ENCODE peak calls at places on chromosomes 12 and 14, in four cellular contexts. J, O, U and X are unnamed samples.

GRCh38 chr14:31583043-31583442 is 21.8 kb downstream of the NUBPL start:
- DNase-seq in J (no peak), O (no peak), U (no peak), X (no peak)

GRCh38 chr14:74954232-74954946 is 1.0 kb downstream of the PGF start:
- DNase-seq in J (no peak), O (no peak), U (no peak), X (no peak)

GRCh38 chr14:39368261-39368959 is 63.8 kb downstream of the FBXO33 start:
- DNase-seq in J (peak), O (peak), U (peak), X (peak)

GRCh38 chr12:12779529-12779928 is 5.9 kb upstream of the APOLD1 start:
- DNase-seq in J (peak), O (no peak), U (no peak), X (no peak)

GRCh38 chr12:127262658-127263057 is 1004.3 kb upstream of the TMEM132C start:
- DNase-seq in J (no peak), O (no peak), U (no peak), X (no peak)

GRCh38 chr14:34325493-34325892 is 136.5 kb downstream of the SPTSSA start:
- DNase-seq in J (no peak), O (no peak), U (no peak), X (no peak)

GRCh38 chr12:111330800-111331752 is 37.8 kb downstream of the PHETA1 start:
- DNase-seq in J (peak), O (no peak), U (no peak), X (no peak)

GRCh38 chr12:79769189-79769859 is 78.6 kb upstream of the PAWR start:
- DNase-seq in J (no peak), O (no peak), U (no peak), X (no peak)

GRCh38 chr14:101506921-101507300 is 54.4 kb upstream of the DIO3 start:
- DNase-seq in J (no peak), O (no peak), U (no peak), X (peak)

GRCh38 chr12:6701078-6701768 is 608 bp upstream of the PIANP start:
- DNase-seq in J (no peak), O (no peak), U (no peak), X (no peak)

GRCh38 chr12:110901401-110901800 is 19.0 kb downstream of the MYL2 start:
- DNase-seq in J (no peak), O (no peak), U (no peak), X (no peak)

GRCh38 chr14:61662437-61663311 is 32.6 kb upstream of the HIF1A start:
- DNase-seq in J (no peak), O (peak), U (no peak), X (peak)

GRCh38 chr14:26163761-26164160 is 434.1 kb downstream of the NOVA1 start:
- DNase-seq in J (no peak), O (no peak), U (no peak), X (no peak)

GRCh38 chr12:24997970-24998582 is 49.2 kb upstream of the BCAT1 start:
- DNase-seq in J (peak), O (no peak), U (peak), X (no peak)